ENCODE peak calls at places on chromosome 3, in six cellular contexts. I is stimulated activated CD8-positive, alpha-beta memory T cell treated with anti-CD3 and anti-CD28 coated beads, Interleukin-4, amount 100 ng/mL, for 4 hours; L is lung microvascular endothelial cell; O is activated CD4-positive, alpha-beta T cell treated with anti-CD3 and anti-CD28 coated beads for 1 hour; J is DMS53; Z is GM04504. X is an unnamed sample.

GRCh38 chr3:24470277-24470676 is 24.4 kb downstream of the THRB start:
- DNase-seq in I (no peak), L (no peak), O (no peak), J (no peak), Z (no peak), X (no peak)

GRCh38 chr3:10081871-10082270 is 26.2 kb downstream of the FANCD2OS start:
- DNase-seq in I (no peak), L (no peak), O (no peak), J (no peak), Z (no peak), X (no peak)

GRCh38 chr3:126022741-126023359 is 53.9 kb downstream of the ROPN1B start:
- DNase-seq in I (no peak), L (no peak), O (no peak), J (no peak), Z (no peak), X (peak; percentile 37)

GRCh38 chr3:134201201-134202130 is 49.2 kb downstream of the RYK start:
- DNase-seq in I (no peak), L (peak; percentile 80), O (no peak), J (no peak), Z (peak; percentile 60), X (no peak)

GRCh38 chr3:53238051-53238850 is 17.6 kb downstream of the TKT start:
- DNase-seq in I (no peak), L (peak; percentile 93), O (no peak), J (peak; percentile 74), Z (peak; percentile 84), X (no peak)

GRCh38 chr3:10459954-10460754 is 45.2 kb downstream of the ATP2B2 start:
- DNase-seq in I (no peak), L (peak; percentile 80), O (no peak), J (peak; percentile 51), Z (peak; percentile 32), X (no peak)

GRCh38 chr3:66484106-66484857 is 16.5 kb downstream of the LRIG1 start:
- DNase-seq in I (no peak), L (no peak), O (no peak), J (no peak), Z (no peak), X (peak; percentile 32)

GRCh38 chr3:21718943-21719591 is 31.9 kb downstream of the ZNF385D start:
- DNase-seq in I (no peak), L (no peak), O (no peak), J (no peak), Z (no peak), X (no peak)

GRCh38 chr3:54859204-54859603 is 68.7 kb downstream of the LRTM1 start:
- DNase-seq in I (no peak), L (no peak), O (no peak), J (no peak), Z (no peak), X (no peak)

GRCh38 chr3:149310796-149311534 is 22.5 kb downstream of the TM4SF18 start:
- DNase-seq in I (no peak), L (no peak), O (no peak), J (no peak), Z (no peak), X (no peak)

GRCh38 chr3:15633159-15633558 is 31.6 kb downstream of the BTD start:
- DNase-seq in I (no peak), L (no peak), O (no peak), J (no peak), Z (no peak), X (no peak)

GRCh38 chr3:146590521-146590920 is 14.6 kb downstream of the PLSCR5 start:
- DNase-seq in I (no peak), L (no peak), O (no peak), J (no peak), Z (no peak), X (no peak)

GRCh38 chr3:33624756-33625155 is 93.3 kb downstream of the CLASP2 start:
- DNase-seq in I (no peak), L (no peak), O (no peak), J (no peak), Z (no peak), X (no peak)

GRCh38 chr3:98021821-98022220 is 13.3 kb downstream of the GABRR3 start:
- DNase-seq in I (no peak), L (no peak), O (no peak), J (no peak), Z (peak; percentile 7), X (no peak)

GRCh38 chr3:55893045-55893664 is 406.0 kb upstream of the WNT5A start:
- DNase-seq in I (no peak), L (peak; percentile 1), O (no peak), J (no peak), Z (no peak), X (no peak)

GRCh38 chr3:149343951-149344350 is 10.5 kb upstream of the TM4SF18 start:
- DNase-seq in I (no peak), L (no peak), O (no peak), J (peak; percentile 20), Z (no peak), X (no peak)

GRCh38 chr3:24508423-24508839 is 13.8 kb upstream of the THRB start:
- DNase-seq in I (no peak), L (peak; percentile 50), O (no peak), J (no peak), Z (no peak), X (no peak)

GRCh38 chr3:152258448-152259302 is 10.1 kb upstream of the MBNL1 start:
- DNase-seq in I (no peak), L (peak; percentile 93), O (peak; percentile 50), J (peak; percentile 2), Z (peak; percentile 96), X (peak; percentile 19)

GRCh38 chr3:70849911-70850699 is 537.7 kb upstream of the MDFIC2 start:
- DNase-seq in I (no peak), L (peak; percentile 91), O (no peak), J (peak; percentile 0), Z (peak; percentile 84), X (no peak)

GRCh38 chr3:172648736-172649135 is 62.1 kb downstream of the NCEH1 start:
- DNase-seq in I (no peak), L (no peak), O (no peak), J (no peak), Z (no peak), X (no peak)

GRCh38 chr3:156014456-156014855 is 105.9 kb upstream of the KCNAB1 start:
- DNase-seq in I (no peak), L (no peak), O (no peak), J (no peak), Z (no peak), X (no peak)

GRCh38 chr3:186775999-186776398 is 7.4 kb upstream of the EIF4A2 start:
- DNase-seq in I (no peak), L (no peak), O (no peak), J (no peak), Z (no peak), X (no peak)

GRCh38 chr3:127459205-127459604 is 131.3 kb downstream of the TPRA1 start:
- DNase-seq in I (no peak), L (no peak), O (no peak), J (no peak), Z (no peak), X (no peak)

GRCh38 chr3:161890147-161890625 is 393.6 kb downstream of the OTOL1 start:
- DNase-seq in I (no peak), L (peak; percentile 91), O (no peak), J (peak; percentile 41), Z (peak; percentile 69), X (no peak)

GRCh38 chr3:148460686-148461085 is 237.0 kb upstream of the AGTR1 start:
- DNase-seq in I (no peak), L (no peak), O (no peak), J (no peak), Z (no peak), X (no peak)

GRCh38 chr3:189361103-189361835 is 189.5 kb downstream of the TPRG1 start:
- DNase-seq in I (no peak), L (no peak), O (no peak), J (peak; percentile 43), Z (no peak), X (no peak)

GRCh38 chr3:14177580-14178246 is 688 bp downstream of the XPC start:
- DNase-seq in I (no peak), L (no peak), O (no peak), J (peak; percentile 8), Z (no peak), X (peak; percentile 40)

GRCh38 chr3:58047806-58048205 is 39.6 kb downstream of the FLNB start:
- DNase-seq in I (no peak), L (peak; percentile 80), O (no peak), J (no peak), Z (peak; percentile 93), X (no peak)

GRCh38 chr3:140845878-140846277 is 95.8 kb upstream of the SLC25A36 start:
- DNase-seq in I (no peak), L (no peak), O (no peak), J (peak; percentile 61), Z (no peak), X (no peak)

GRCh38 chr3:48016336-48016973 is at the start of gene MAP4:
- DNase-seq in I (no peak), L (peak; percentile 39), O (no peak), J (peak; percentile 2), Z (no peak), X (peak; percentile 38)

GRCh38 chr3:41418961-41419691 is 219.8 kb downstream of the CTNNB1 start:
- DNase-seq in I (no peak), L (peak; percentile 8), O (no peak), J (peak; percentile 3), Z (no peak), X (no peak)

GRCh38 chr3:136249593-136250225 is 431 bp upstream of the PCCB start:
- DNase-seq in I (no peak), L (no peak), O (no peak), J (peak; percentile 51), Z (no peak), X (no peak)

GRCh38 chr3:16430717-16431630 is 82.5 kb downstream of the RFTN1 start:
- DNase-seq in I (no peak), L (no peak), O (no peak), J (no peak), Z (no peak), X (no peak)

GRCh38 chr3:30311781-30312180 is 294.6 kb upstream of the TGFBR2 start:
- DNase-seq in I (no peak), L (no peak), O (no peak), J (no peak), Z (no peak), X (no peak)

GRCh38 chr3:194396561-194396896 is 2.5 kb downstream of the GP5 start:
- DNase-seq in I (no peak), L (no peak), O (no peak), J (no peak), Z (no peak), X (no peak)

GRCh38 chr3:170848294-170848917 is 21.6 kb downstream of the RPL22L1 start:
- DNase-seq in I (no peak), L (peak; percentile 22), O (no peak), J (peak; percentile 30), Z (no peak), X (no peak)

GRCh38 chr3:101193957-101194356 is 126.4 kb downstream of the IMPG2 start:
- DNase-seq in I (no peak), L (peak; percentile 49), O (no peak), J (no peak), Z (no peak), X (no peak)

GRCh38 chr3:128335621-128336296 is 130.9 kb downstream of the DNAJB8 start:
- DNase-seq in I (no peak), L (no peak), O (no peak), J (peak; percentile 65), Z (no peak), X (peak; percentile 32)

GRCh38 chr3:111369953-111370352 is 172.0 kb upstream of the CD96 start:
- DNase-seq in I (no peak), L (peak; percentile 62), O (no peak), J (peak; percentile 3), Z (no peak), X (no peak)